ENCODE peak calls at places on chromosomes 2 and 18, in six cellular contexts. S is A549, U is colonic mucosa, H is heart left ventricle, Y is fibroblast of lung, G is mammary epithelial cell. D is an unnamed sample.

GRCh38 chr2:36677386-36677785 is 19.1 kb upstream of the VIT start:
- DNase-seq in S (no peak), Y (no peak), G (no peak), H (no peak), U (no peak), D (no peak)

GRCh38 chr2:154623819-154624218 is 74.7 kb upstream of the KCNJ3 start:
- DNase-seq in S (peak), Y (peak), U (peak), G (peak), H (peak), D (peak)

GRCh38 chr2:19812166-19812565 is 89.6 kb downstream of the TTC32 start:
- DNase-seq in H (no peak), U (no peak), G (no peak), Y (no peak), S (no peak), D (no peak)

GRCh38 chr2:61471905-61472805 is 1.3 kb upstream of the USP34 start:
- DNase-seq in Y (peak), H (no peak), U (peak), S (no peak), G (peak), D (peak)

GRCh38 chr2:214244847-214245246 is 166.0 kb upstream of the VWC2L start:
- DNase-seq in G (no peak), S (no peak), U (no peak), H (no peak), Y (peak), D (no peak)

GRCh38 chr2:80496770-80497169 is 192.2 kb upstream of the LRRTM1 start:
- DNase-seq in G (peak), U (no peak), S (no peak), Y (peak), H (no peak), D (peak)

GRCh38 chr18:26471027-26471426 is 77.3 kb downstream of the KCTD1 start:
- DNase-seq in U (no peak), Y (peak), G (no peak), S (no peak), H (no peak), D (no peak)

GRCh38 chr2:36373149-36373880 is 17.7 kb downstream of the CRIM1 start:
- DNase-seq in G (peak), U (peak), Y (peak), H (no peak), S (no peak), D (no peak)

GRCh38 chr2:211534655-211535054 is 978.3 kb downstream of the CPS1 start:
- DNase-seq in U (no peak), Y (peak), S (no peak), G (no peak), H (peak), D (no peak)

GRCh38 chr2:3610415-3610814 is 15.5 kb downstream of the COLEC11 start:
- DNase-seq in U (peak), Y (no peak), H (no peak), S (no peak), G (no peak), D (no peak)

GRCh38 chr2:135688002-135688401 is 53.7 kb upstream of the UBXN4 start:
- DNase-seq in G (peak), Y (peak), H (no peak), S (no peak), U (no peak), D (no peak)

GRCh38 chr2:71850306-71850801 is 297.3 kb downstream of the CYP26B1 start:
- DNase-seq in H (no peak), S (no peak), Y (no peak), G (no peak), U (no peak), D (no peak)

GRCh38 chr2:38505779-38506178 is 96.9 kb downstream of the HNRNPLL start:
- DNase-seq in H (no peak), Y (no peak), S (no peak), U (no peak), G (peak), D (peak)

GRCh38 chr2:58710795-58711279 is 469.7 kb upstream of the FANCL start:
- DNase-seq in S (no peak), G (no peak), U (peak), H (no peak), Y (no peak), D (no peak)

GRCh38 chr2:201234167-201235139 is 25.9 kb upstream of the CASP8 start:
- DNase-seq in G (no peak), S (no peak), Y (peak), U (no peak), H (no peak), D (no peak)

GRCh38 chr18:61582205-61582710 is 249.0 kb downstream of the CDH20 start:
- DNase-seq in H (peak), Y (no peak), S (no peak), G (no peak), U (peak), D (no peak)

GRCh38 chr2:218230882-218231281 is 13.9 kb downstream of the ARPC2 start:
- DNase-seq in G (peak), H (no peak), S (peak), U (peak), Y (peak), D (no peak)

GRCh38 chr18:7576685-7577084 is 9.6 kb downstream of the PTPRM start:
- DNase-seq in G (peak), H (no peak), U (no peak), S (no peak), Y (peak), D (no peak)

GRCh38 chr2:212929116-212929515 is 222.3 kb downstream of the IKZF2 start:
- DNase-seq in Y (peak), U (no peak), G (peak), H (no peak), S (no peak), D (no peak)

GRCh38 chr2:131126436-131126835 is 21.3 kb downstream of the PLEKHB2 start:
- DNase-seq in G (no peak), H (no peak), S (no peak), Y (no peak), U (no peak), D (no peak)

GRCh38 chr2:63643486-63643885 is 54.7 kb downstream of the MDH1 start:
- DNase-seq in G (peak), Y (peak), S (no peak), U (no peak), H (no peak), D (no peak)

GRCh38 chr2:190380962-190381412 is 27.2 kb upstream of the MFSD6 start:
- DNase-seq in S (no peak), H (no peak), U (no peak), G (no peak), Y (no peak), D (no peak)

GRCh38 chr2:226115102-226115831 is 684.4 kb downstream of the IRS1 start:
- DNase-seq in U (no peak), S (peak), G (peak), Y (peak), H (no peak), D (peak)

GRCh38 chr2:149767516-149767974 is 180.0 kb upstream of the MMADHC start:
- DNase-seq in U (no peak), S (no peak), Y (peak), G (peak), H (no peak), D (no peak)
- H3K4me3 ChIP-seq in U (no peak), S (peak), Y (no peak), G (no peak), H (no peak), D (no peak)

GRCh38 chr2:47525167-47525566 is 122.2 kb downstream of the MSH2 start:
- DNase-seq in Y (no peak), S (no peak), G (no peak), U (no peak), H (no peak), D (no peak)
- H3K4me3 ChIP-seq in Y (no peak), S (no peak), G (no peak), U (no peak), H (no peak), D (no peak)

DNA sequence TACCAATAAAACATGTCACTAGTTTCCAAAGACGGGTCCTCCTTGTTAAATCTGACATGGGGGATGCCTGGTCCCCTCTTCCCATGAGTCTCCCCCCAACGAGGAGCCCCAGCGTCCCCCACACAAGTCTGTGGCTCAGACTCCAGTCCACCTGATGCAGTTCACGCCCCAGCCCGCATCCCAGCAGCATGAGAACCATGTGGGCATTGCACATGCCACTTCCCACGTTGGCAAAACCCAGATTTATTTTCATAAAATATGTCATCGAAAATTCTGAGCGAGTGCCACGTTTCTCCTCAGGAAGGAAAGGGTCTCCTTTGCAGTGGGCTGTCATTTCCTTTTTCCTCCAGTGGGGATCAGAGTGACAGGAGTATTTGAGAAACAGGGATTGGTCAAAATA is 45.7 kb upstream of the TPO start:
- DNase-seq in U (no peak), S (no peak), G (no peak), Y (no peak), H (no peak), D (no peak)
- H3K4me3 ChIP-seq in U (no peak), S (no peak), G (no peak), Y (no peak), H (no peak), D (no peak)

DNA sequence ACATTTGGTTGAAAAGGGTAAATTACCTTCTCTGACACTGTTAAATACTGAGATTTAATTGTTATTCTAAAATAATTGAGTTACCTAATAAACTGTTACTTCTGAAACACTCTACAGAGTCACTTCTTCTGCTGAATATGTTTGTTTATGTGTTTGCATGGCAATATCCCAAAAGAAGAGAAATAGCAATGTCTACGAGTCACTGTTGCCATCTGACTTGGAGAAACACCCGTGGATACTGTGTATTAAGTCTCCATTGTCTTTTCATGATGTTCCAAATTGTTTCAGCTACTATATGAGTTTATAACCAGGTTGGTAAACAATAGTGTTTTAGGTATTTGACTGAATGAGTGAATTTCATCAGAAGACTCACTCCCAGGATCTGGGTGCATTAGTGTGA is 754.2 kb upstream of the ID2 start:
- DNase-seq in Y (no peak), S (no peak), G (peak), U (no peak), H (no peak), D (no peak)
- H3K4me3 ChIP-seq in Y (no peak), S (no peak), G (no peak), U (no peak), H (no peak), D (no peak)

DNA sequence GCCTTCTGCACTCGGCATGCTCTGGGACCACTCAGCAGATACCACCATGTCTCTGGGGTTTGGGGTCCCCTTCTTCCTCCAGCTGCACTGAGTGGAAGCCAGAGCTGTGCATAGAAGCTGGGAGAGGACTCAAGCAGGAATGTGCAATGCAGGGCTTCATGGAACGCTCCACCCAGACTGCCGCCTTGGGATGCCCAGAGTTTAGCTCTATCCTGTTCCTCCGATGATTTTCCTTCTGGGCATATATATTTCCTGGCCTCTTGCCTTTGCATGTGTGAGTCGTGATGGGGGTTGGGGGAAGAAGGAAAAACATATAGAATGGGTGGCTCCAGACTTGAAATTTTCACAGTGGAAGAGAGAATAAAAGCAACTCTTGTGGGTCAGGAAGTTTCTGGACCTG is 197.5 kb downstream of the CTIF start:
- DNase-seq in G (no peak), Y (no peak), H (no peak), U (no peak), S (no peak), D (no peak)
- H3K4me3 ChIP-seq in G (no peak), Y (no peak), H (no peak), U (no peak), S (no peak), D (no peak)

DNA sequence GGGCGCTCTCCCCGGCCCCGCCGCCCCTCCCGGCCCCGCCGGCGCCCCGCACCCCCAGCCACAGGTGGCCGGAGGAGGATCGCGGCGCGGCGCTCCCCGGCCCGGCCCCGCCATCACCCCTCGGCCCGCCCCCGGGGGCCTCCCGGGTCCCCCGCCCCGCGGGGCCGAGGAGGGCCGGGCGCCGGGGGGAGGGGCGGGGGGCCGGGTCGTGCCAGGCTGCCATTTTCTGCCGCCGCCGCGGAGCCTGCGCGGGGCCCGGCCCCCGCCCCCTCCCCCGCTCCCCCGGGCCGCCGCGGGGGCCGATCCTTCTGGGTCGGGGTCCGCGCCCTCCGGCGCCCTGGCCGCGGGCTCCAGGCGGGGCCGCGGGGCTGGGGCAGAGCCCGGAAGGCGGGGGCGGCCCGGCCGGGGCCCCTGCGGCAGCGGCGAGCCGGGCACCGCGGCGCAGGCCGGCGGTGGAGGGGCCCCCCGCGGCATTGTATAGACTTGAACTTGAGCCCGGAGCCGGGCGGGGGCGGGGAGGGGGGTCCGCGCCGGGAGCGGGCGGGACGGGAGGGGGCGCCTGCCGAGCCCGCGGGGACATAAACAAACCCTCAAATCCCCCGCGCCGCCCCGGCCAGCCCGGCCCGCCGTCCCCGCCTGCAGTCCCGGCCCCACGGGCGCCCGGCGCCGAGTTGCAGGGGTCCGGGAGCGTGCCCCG is 546 bp downstream of the DNMT3A start:
- DNase-seq in Y (no peak), S (no peak), G (no peak), H (peak), U (no peak), D (no peak)
- H3K4me3 ChIP-seq in Y (peak), S (peak), G (peak), H (peak), U (peak), D (peak)

GRCh38 chr2:69017080-69017479 is 4.1 kb downstream of the ANTXR1 start:
- DNase-seq in U (no peak), G (no peak), Y (peak), S (no peak), H (no peak), D (no peak)
- H3K4me3 ChIP-seq in U (no peak), G (no peak), Y (peak), S (peak), H (no peak), D (no peak)

DNA sequence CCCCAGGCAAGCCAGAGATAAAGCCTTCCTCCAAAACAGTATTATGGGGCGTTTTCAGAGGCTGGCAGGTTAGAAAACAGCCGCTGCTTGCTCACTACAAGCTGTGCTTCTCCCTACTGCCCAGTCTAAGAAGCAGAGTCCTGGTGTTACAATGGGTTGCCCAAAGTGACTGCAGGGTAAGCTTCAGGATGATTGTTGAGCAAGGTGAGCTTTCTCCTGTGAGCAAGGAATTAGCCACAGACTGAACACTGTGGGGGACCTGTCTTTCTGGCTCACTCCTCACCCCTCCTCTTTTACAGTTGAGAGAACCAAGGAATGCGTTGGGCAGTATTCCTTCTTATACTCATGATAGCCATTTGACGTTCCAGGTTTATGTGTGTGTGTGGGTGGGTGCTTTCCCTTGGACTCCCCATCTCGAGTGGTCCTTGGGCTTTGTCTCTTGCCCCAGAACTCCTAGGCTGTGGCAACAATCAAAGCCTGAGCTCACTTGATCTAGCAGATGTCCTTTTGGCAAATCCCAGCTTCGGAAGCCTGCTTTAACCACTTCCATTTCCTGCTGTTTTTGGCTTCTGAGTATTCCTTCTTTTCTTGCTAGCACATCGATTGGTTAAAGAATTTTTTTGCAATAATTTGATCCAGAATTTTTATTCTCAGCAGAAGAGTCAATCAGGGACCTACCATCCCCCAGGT is 47.5 kb downstream of the KDM3A start:
- DNase-seq in U (no peak), S (no peak), Y (no peak), H (no peak), G (no peak), D (no peak)
- H3K4me3 ChIP-seq in U (no peak), S (no peak), Y (no peak), H (no peak), G (no peak), D (no peak)

DNA sequence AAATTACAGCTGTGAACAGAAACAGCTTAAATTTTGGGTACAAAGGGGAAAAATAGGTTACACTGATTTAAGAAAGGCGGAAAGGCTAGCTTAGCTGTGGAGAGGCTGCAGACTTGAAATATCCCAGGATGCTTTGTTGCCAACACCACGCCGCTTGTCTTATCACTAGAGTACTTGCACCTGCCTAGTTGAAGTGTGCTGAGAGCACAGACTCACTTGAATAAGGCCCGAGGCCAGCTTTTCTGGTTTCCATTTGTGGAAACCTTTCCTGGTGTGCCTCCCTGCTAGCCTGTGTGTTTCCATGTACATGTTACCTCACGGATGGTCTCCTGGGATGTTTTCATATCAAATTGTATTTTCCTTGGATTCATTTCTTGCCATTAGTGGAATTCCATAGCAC is 3.2 kb downstream of the CABLES1 start:
- DNase-seq in Y (no peak), S (no peak), U (no peak), H (peak), G (no peak), D (no peak)
- H3K4me3 ChIP-seq in Y (peak), S (no peak), U (no peak), H (no peak), G (no peak), D (no peak)

GRCh38 chr18:55419132-55419938 is 168.7 kb downstream of the TCF4 start:
- DNase-seq in H (no peak), G (no peak), S (no peak), Y (peak), U (no peak), D (no peak)
- H3K4me3 ChIP-seq in H (no peak), G (no peak), S (no peak), Y (peak), U (no peak), D (peak)

D was measured in HFF-Myc.